ENCODE peak calls at places on chromosomes 16 and 17, in eight cellular contexts. W, I, U, Z, R, A, J and B are unnamed samples.

GRCh38 chr16:84652565-84652964 is 4.3 kb downstream of the KLHL36 start:
- DNase-seq in W (no peak), I (no peak), U (no peak), Z (no peak), R (no peak), A (no peak), J (no peak), B (no peak)

GRCh38 chr16:88687254-88687576 is 908 bp upstream of the SNAI3 start:
- DNase-seq in W (no peak), I (no peak), U (no peak), Z (no peak), R (no peak), A (no peak), J (no peak), B (no peak)

GRCh38 chr16:88549671-88550643 is 20.2 kb upstream of the ZC3H18 start:
- DNase-seq in W (peak), I (no peak), U (peak), Z (no peak), R (no peak), A (no peak), J (no peak), B (no peak)

GRCh38 chr17:4721203-4722135 is 9.8 kb upstream of the MED11 start:
- DNase-seq in W (no peak), I (no peak), U (peak), Z (no peak), R (peak), A (no peak), J (no peak), B (no peak)

GRCh38 chr17:50547035-50547735 is at the start of gene SPATA20:
- DNase-seq in W (peak), I (peak), U (peak), Z (peak), R (peak), A (no peak), J (peak), B (no peak)

GRCh38 chr16:88721815-88722755 is 15.8 kb downstream of the CTU2 start:
- DNase-seq in W (no peak), I (no peak), U (no peak), Z (no peak), R (no peak), A (no peak), J (no peak), B (no peak)

GRCh38 chr17:81528651-81529436 is 667 bp downstream of the FSCN2 start:
- DNase-seq in W (no peak), I (no peak), U (no peak), Z (no peak), R (no peak), A (no peak), J (peak), B (no peak)

GRCh38 chr16:73846292-73846849 is 450.2 kb upstream of the PSMD7 start:
- DNase-seq in W (no peak), I (no peak), U (no peak), Z (no peak), R (no peak), A (peak), J (no peak), B (no peak)

GRCh38 chr16:80300456-80300855 is 240.3 kb upstream of the DYNLRB2 start:
- DNase-seq in W (no peak), I (no peak), U (no peak), Z (no peak), R (no peak), A (no peak), J (no peak), B (no peak)

GRCh38 chr17:63579633-63580032 is 21.1 kb upstream of the TACO1 start:
- DNase-seq in W (no peak), I (no peak), U (no peak), Z (no peak), R (no peak), A (no peak), J (no peak), B (no peak)

GRCh38 chr16:11973065-11973464 is 3.5 kb upstream of the SNX29 start:
- DNase-seq in W (no peak), I (no peak), U (no peak), Z (no peak), R (no peak), A (no peak), J (no peak), B (no peak)

GRCh38 chr17:83109793-83110645 is 30.6 kb downstream of the METRNL start:
- DNase-seq in W (peak), I (no peak), U (peak), Z (peak), R (peak), A (no peak), J (peak), B (peak)

GRCh38 chr16:31477220-31478216 is 5.4 kb upstream of the SLC5A2 start:
- DNase-seq in W (peak), I (no peak), U (peak), Z (no peak), R (no peak), A (no peak), J (peak), B (no peak)

GRCh38 chr17:77666881-77667395 is 291.6 kb upstream of the TNRC6C start:
- DNase-seq in W (no peak), I (no peak), U (peak), Z (no peak), R (no peak), A (no peak), J (no peak), B (no peak)

GRCh38 chr17:76461765-76462555 is 5.4 kb upstream of the AANAT start:
- DNase-seq in W (no peak), I (no peak), U (no peak), Z (no peak), R (peak), A (no peak), J (no peak), B (no peak)

GRCh38 chr16:75252946-75253911 is 1.8 kb upstream of the BCAR1 start:
- DNase-seq in W (no peak), I (no peak), U (no peak), Z (no peak), R (peak), A (peak), J (peak), B (no peak)

GRCh38 chr16:85615014-85615851 is 2.1 kb downstream of the GSE1 start:
- DNase-seq in W (no peak), I (no peak), U (peak), Z (no peak), R (no peak), A (no peak), J (no peak), B (peak)

GRCh38 chr17:41486809-41487530 is 2.7 kb downstream of the KRT36 start:
- DNase-seq in W (no peak), I (no peak), U (peak), Z (no peak), R (no peak), A (peak), J (no peak), B (no peak)

GRCh38 chr17:38926290-38927070 is 1.1 kb downstream of the LASP1NB start:
- DNase-seq in W (no peak), I (peak), U (no peak), Z (no peak), R (peak), A (no peak), J (no peak), B (no peak)

GRCh38 chr17:7403043-7403901 is 625 bp downstream of the TMEM256 start:
- DNase-seq in W (peak), I (no peak), U (peak), Z (no peak), R (no peak), A (no peak), J (no peak), B (no peak)

GRCh38 chr17:63939884-63940283 is 7.8 kb upstream of the CD79B start:
- DNase-seq in W (peak), I (no peak), U (no peak), Z (no peak), R (no peak), A (no peak), J (no peak), B (no peak)

GRCh38 chr17:56545930-56546329 is 47.6 kb upstream of the NOG start:
- DNase-seq in W (no peak), I (no peak), U (no peak), Z (no peak), R (no peak), A (no peak), J (no peak), B (no peak)

GRCh38 chr17:44069974-44070454 is 521 bp upstream of the G6PC3 start:
- DNase-seq in W (no peak), I (no peak), U (no peak), Z (no peak), R (peak), A (no peak), J (peak), B (no peak)

GRCh38 chr17:40555296-40556190 is 9.7 kb downstream of the CCR7 start:
- DNase-seq in W (peak), I (no peak), U (no peak), Z (peak), R (no peak), A (no peak), J (no peak), B (no peak)

GRCh38 chr16:70750893-70751467 is 50.0 kb downstream of the VAC14 start:
- DNase-seq in W (peak), I (no peak), U (peak), Z (peak), R (peak), A (no peak), J (peak), B (no peak)

GRCh38 chr17:43641416-43641815 is 20.3 kb downstream of the MEOX1 start:
- DNase-seq in W (no peak), I (no peak), U (no peak), Z (no peak), R (peak), A (no peak), J (peak), B (no peak)

GRCh38 chr17:18362509-18363020 is 785 bp downstream of the SHMT1 start:
- DNase-seq in W (peak), I (peak), U (peak), Z (no peak), R (peak), A (no peak), J (peak), B (no peak)

GRCh38 chr16:85829751-85830445 is 30.4 kb downstream of the COX4I1 start:
- DNase-seq in W (no peak), I (no peak), U (no peak), Z (no peak), R (no peak), A (no peak), J (peak), B (no peak)

GRCh38 chr17:79211061-79211770 is 136.6 kb downstream of the ENGASE start:
- DNase-seq in W (no peak), I (no peak), U (no peak), Z (no peak), R (no peak), A (no peak), J (no peak), B (no peak)
- H3K27ac ChIP-seq in W (no peak), I (no peak), U (no peak), Z (no peak), R (no peak), A (no peak), J (no peak), B (no peak)

DNA sequence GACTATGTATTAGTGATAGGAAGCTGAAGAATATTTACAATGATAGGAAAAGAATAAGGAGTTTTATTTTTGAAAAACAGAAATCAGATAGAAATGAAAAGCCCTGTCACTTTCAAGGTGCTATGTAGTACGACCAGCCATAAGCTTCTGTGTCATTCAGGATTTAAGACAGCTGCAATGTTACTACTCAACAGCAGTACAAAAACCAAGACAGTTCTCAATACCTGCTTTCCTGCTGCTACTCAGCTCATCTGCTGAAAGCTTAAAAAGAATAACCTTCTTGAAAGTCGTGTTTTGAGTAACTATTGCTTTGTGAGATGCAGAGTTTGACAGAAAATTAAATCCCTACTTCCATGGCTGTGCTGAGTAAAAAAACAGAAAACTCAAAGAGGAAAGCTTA is 8.7 kb downstream of the GRB2 start:
- DNase-seq in W (no peak), I (no peak), U (no peak), Z (no peak), R (no peak), A (no peak), J (no peak), B (no peak)
- H3K27ac ChIP-seq in W (peak), I (no peak), U (no peak), Z (no peak), R (peak), A (no peak), J (no peak), B (peak)

GRCh38 chr17:48440660-48441059 is 10.6 kb upstream of the SKAP1 start:
- DNase-seq in W (no peak), I (no peak), U (no peak), Z (no peak), R (no peak), A (no peak), J (no peak), B (no peak)
- H3K27ac ChIP-seq in W (no peak), I (no peak), U (peak), Z (no peak), R (peak), A (no peak), J (no peak), B (no peak)

DNA sequence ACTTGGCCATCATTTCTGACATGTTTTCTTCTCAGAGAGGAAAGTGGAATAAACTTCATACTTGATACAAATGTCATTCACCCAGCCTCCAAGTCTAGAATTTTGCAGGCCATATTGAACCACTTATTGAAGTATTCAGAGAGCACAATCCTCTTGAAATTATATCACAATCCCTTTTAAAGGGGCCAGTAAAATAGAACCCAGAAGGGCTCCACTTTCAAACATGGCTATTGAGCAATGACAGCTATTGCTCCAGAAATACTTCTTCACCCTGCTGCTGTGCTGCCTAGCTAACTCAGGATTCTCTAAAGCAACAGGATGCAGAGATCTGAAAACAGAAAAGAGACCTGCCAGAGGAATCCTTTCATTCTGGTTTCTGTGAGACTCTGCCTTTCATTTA is 275.0 kb upstream of the CDH5 start:
- DNase-seq in W (no peak), I (no peak), U (no peak), Z (no peak), R (peak), A (no peak), J (no peak), B (no peak)
- H3K27ac ChIP-seq in W (no peak), I (no peak), U (no peak), Z (no peak), R (peak), A (no peak), J (no peak), B (no peak)

GRCh38 chr17:15377200-15377599 is 35.8 kb upstream of the TEKT3 start:
- DNase-seq in W (no peak), I (no peak), U (no peak), Z (no peak), R (peak), A (no peak), J (no peak), B (no peak)
- H3K27ac ChIP-seq in W (no peak), I (peak), U (no peak), Z (no peak), R (no peak), A (no peak), J (no peak), B (no peak)

GRCh38 chr17:29571883-29572681 is 3.6 kb downstream of the TP53I13 start:
- DNase-seq in W (no peak), I (no peak), U (no peak), Z (peak), R (no peak), A (no peak), J (no peak), B (no peak)
- H3K27ac ChIP-seq in W (peak), I (peak), U (no peak), Z (no peak), R (no peak), A (no peak), J (peak), B (no peak)